ENCODE peak calls at places on chromosomes 6 and 20, in six cellular contexts. W is lower lobe of right lung; F is sciatic nerve; R is lung microvascular endothelial cell; J is Calu3; K is activated CD8-positive, alpha-beta T cell treated with anti-CD3 and anti-CD28 coated beads for 36 hours. G is an unnamed sample.

GRCh38 chr20:58938078-58938477 is 43.0 kb upstream of the NELFCD start:
- DNase-seq in W (no peak), F (no peak), R (no peak), J (no peak), K (no peak), G (no peak)

GRCh38 chr6:130936933-130937332 is 109.7 kb downstream of the SMLR1 start:
- DNase-seq in W (no peak), F (no peak), R (no peak), J (no peak), K (no peak), G (no peak)

GRCh38 chr6:32075781-32076494 is 33.2 kb downstream of the TNXB start:
- DNase-seq in W (no peak), F (no peak), R (no peak), J (no peak), K (no peak), G (no peak)

GRCh38 chr20:17298169-17298568 is 71.3 kb downstream of the PCSK2 start:
- DNase-seq in W (no peak), F (no peak), R (no peak), J (no peak), K (no peak), G (no peak)

GRCh38 chr6:28282923-28283322 is 1.6 kb downstream of the PGBD1 start:
- DNase-seq in W (no peak), F (no peak), R (peak), J (no peak), K (peak), G (no peak)

GRCh38 chr6:135534773-135535380 is 37.3 kb upstream of the AHI1 start:
- DNase-seq in W (no peak), F (no peak), R (no peak), J (no peak), K (no peak), G (no peak)

GRCh38 chr20:16537025-16537665 is 36.1 kb downstream of the KIF16B start:
- DNase-seq in W (no peak), F (no peak), R (no peak), J (no peak), K (no peak), G (no peak)

GRCh38 chr6:72624557-72625160 is 2.8 kb downstream of the KCNQ5 start:
- DNase-seq in W (no peak), F (no peak), R (no peak), J (no peak), K (no peak), G (peak)

GRCh38 chr6:154629127-154629526 is 104.1 kb upstream of the SCAF8 start:
- DNase-seq in W (no peak), F (no peak), R (no peak), J (no peak), K (no peak), G (no peak)

GRCh38 chr6:11096109-11096508 is 2.5 kb downstream of the SMIM13 start:
- DNase-seq in W (no peak), F (no peak), R (peak), J (peak), K (peak), G (peak)

GRCh38 chr6:134774244-134774643 is 175.7 kb downstream of the ALDH8A1 start:
- DNase-seq in W (no peak), F (no peak), R (peak), J (no peak), K (no peak), G (peak)

GRCh38 chr20:32972181-32973076 is 31.8 kb downstream of the SUN5 start:
- DNase-seq in W (no peak), F (no peak), R (peak), J (peak), K (peak), G (peak)

GRCh38 chr6:32843321-32843978 is 397 bp downstream of the PSMB8 start:
- DNase-seq in W (no peak), F (no peak), R (peak), J (peak), K (no peak), G (no peak)

GRCh38 chr6:106511274-106512047 is 117.8 kb downstream of the RTN4IP1 start:
- DNase-seq in W (peak), F (no peak), R (peak), J (peak), K (peak), G (no peak)

GRCh38 chr6:72533601-72534000 is 88.3 kb upstream of the KCNQ5 start:
- DNase-seq in W (no peak), F (no peak), R (no peak), J (no peak), K (no peak), G (no peak)

GRCh38 chr6:31525932-31526591 is 2.7 kb upstream of the MCCD1 start:
- DNase-seq in W (no peak), F (no peak), R (peak), J (no peak), K (no peak), G (no peak)

GRCh38 chr6:24566020-24566752 is 71.4 kb downstream of the ALDH5A1 start:
- DNase-seq in W (no peak), F (no peak), R (no peak), J (no peak), K (no peak), G (no peak)

GRCh38 chr6:394641-395289 is 3.2 kb downstream of the IRF4 start:
- DNase-seq in W (no peak), F (no peak), R (no peak), J (no peak), K (no peak), G (peak)

GRCh38 chr20:43895235-43895634 is 19.4 kb upstream of the TOX2 start:
- DNase-seq in W (no peak), F (no peak), R (no peak), J (no peak), K (no peak), G (no peak)

GRCh38 chr20:57211949-57212889 is 54.2 kb downstream of the BMP7 start:
- DNase-seq in W (no peak), F (peak), R (no peak), J (peak), K (no peak), G (no peak)

GRCh38 chr20:41482647-41483552 is 116.3 kb upstream of the EMILIN3 start:
- DNase-seq in W (no peak), F (no peak), R (no peak), J (no peak), K (no peak), G (no peak)

GRCh38 chr20:23880426-23880825 is 878 bp upstream of the CST5 start:
- DNase-seq in W (peak), F (no peak), R (no peak), J (no peak), K (no peak), G (no peak)

GRCh38 chr6:34223381-34223963 is 13.2 kb upstream of the HMGA1 start:
- DNase-seq in W (no peak), F (no peak), R (no peak), J (no peak), K (no peak), G (no peak)

GRCh38 chr6:98927534-98927933 is 20.2 kb downstream of the FBXL4 start:
- DNase-seq in W (no peak), F (no peak), R (peak), J (peak), K (no peak), G (no peak)

GRCh38 chr20:44083220-44083933 is 103.6 kb downstream of the JPH2 start:
- DNase-seq in W (no peak), F (no peak), R (no peak), J (peak), K (no peak), G (no peak)

GRCh38 chr6:13195826-13196225 is 132.5 kb downstream of the TBC1D7 start:
- DNase-seq in W (no peak), F (no peak), R (no peak), J (no peak), K (no peak), G (no peak)

GRCh38 chr6:32439708-32440214 is at the start of gene HLA-DRA:
- DNase-seq in W (no peak), F (no peak), R (peak), J (peak), K (peak), G (peak)

GRCh38 chr6:164072240-164072666 is 657.7 kb downstream of the QKI start:
- DNase-seq in W (no peak), F (no peak), R (no peak), J (no peak), K (no peak), G (no peak)

GRCh38 chr6:145347256-145347655 is 388.1 kb downstream of the EPM2A start:
- DNase-seq in W (no peak), F (no peak), R (no peak), J (no peak), K (no peak), G (no peak)

GRCh38 chr6:73774311-73774766 is 78.3 kb downstream of the CD109 start:
- DNase-seq in W (no peak), F (no peak), R (peak), J (peak), K (no peak), G (peak)

GRCh38 chr20:37922016-37922415 is 19.1 kb downstream of the VSTM2L start:
- DNase-seq in W (no peak), F (no peak), R (no peak), J (no peak), K (peak), G (no peak)

GRCh38 chr6:106178900-106179299 is 92.8 kb downstream of the PRDM1 start:
- DNase-seq in W (no peak), F (no peak), R (no peak), J (no peak), K (no peak), G (no peak)

GRCh38 chr6:125700591-125701353 is 48.7 kb upstream of the HEY2 start:
- DNase-seq in W (no peak), F (no peak), R (no peak), J (no peak), K (no peak), G (peak)

GRCh38 chr6:3228046-3228671 is 706 bp upstream of the TUBB2B start:
- DNase-seq in W (no peak), F (peak), R (no peak), J (no peak), K (peak), G (no peak)

G was measured in SK-MEL-5.